ENCODE peak calls at places on chromosomes 12 and 14, in ten cellular contexts. P is NB4, R is fibroblast of the aortic adventitia, C is astrocyte of the spinal cord, V is colonic mucosa, N is stomach, J is esophagus squamous epithelium, H is suprapubic skin, L is A549, Z is cardiac muscle cell. M is an unnamed sample.

GRCh38 chr12:53696285-53696654 is 20.4 kb upstream of the ATP5MC2 start:
- DNase-seq in P (peak; percentile 64), R (peak; percentile 54), C (peak; percentile 84), V (peak; percentile 88), N (peak; percentile 86), J (no peak), H (no peak), L (peak; percentile 100), Z (peak; percentile 83), M (no peak)

GRCh38 chr14:61561144-61561543 is 134.2 kb upstream of the HIF1A start:
- DNase-seq in P (no peak), R (peak; percentile 69), C (no peak), V (no peak), N (no peak), J (no peak), H (no peak), L (peak; percentile 72), Z (no peak), M (peak; percentile 20)

GRCh38 chr12:69966409-69966808 is 141.4 kb downstream of the MYRFL start:
- DNase-seq in P (no peak), R (peak; percentile 80), C (peak; percentile 51), V (no peak), N (no peak), J (no peak), H (no peak), L (peak; percentile 28), Z (no peak), M (no peak)

GRCh38 chr14:54173782-54174181 is 217.2 kb upstream of the BMP4 start:
- DNase-seq in P (peak; percentile 2), R (peak; percentile 65), C (no peak), V (no peak), N (no peak), J (no peak), H (no peak), L (no peak), Z (no peak), M (no peak)

GRCh38 chr14:65096323-65097089 is 5.8 kb downstream of the MAX start:
- DNase-seq in P (no peak), R (peak; percentile 75), C (no peak), V (peak; percentile 53), N (peak; percentile 35), J (no peak), H (no peak), L (no peak), Z (no peak), M (no peak)

GRCh38 chr14:88750945-88751344 is 41.8 kb downstream of the EML5 start:
- DNase-seq in P (no peak), R (no peak), C (no peak), V (no peak), N (no peak), J (no peak), H (no peak), L (no peak), Z (no peak), M (no peak)

GRCh38 chr14:38254565-38255407 is 1.1 kb downstream of the CLEC14A start:
- DNase-seq in P (no peak), R (no peak), C (peak; percentile 17), V (no peak), N (peak; percentile 41), J (no peak), H (no peak), L (no peak), Z (peak; percentile 56), M (no peak)

GRCh38 chr12:109687250-109687649 is 26.4 kb upstream of the FAM222A start:
- DNase-seq in P (no peak), R (no peak), C (no peak), V (no peak), N (no peak), J (no peak), H (no peak), L (no peak), Z (no peak), M (no peak)

GRCh38 chr12:4701383-4701782 is 18.8 kb upstream of the GALNT8 start:
- DNase-seq in P (no peak), R (peak; percentile 72), C (no peak), V (no peak), N (no peak), J (no peak), H (no peak), L (no peak), Z (no peak), M (no peak)

GRCh38 chr14:71005076-71005475 is 97.8 kb downstream of the PCNX1 start:
- DNase-seq in P (no peak), R (no peak), C (no peak), V (no peak), N (no peak), J (no peak), H (no peak), L (no peak), Z (no peak), M (no peak)

DNA sequence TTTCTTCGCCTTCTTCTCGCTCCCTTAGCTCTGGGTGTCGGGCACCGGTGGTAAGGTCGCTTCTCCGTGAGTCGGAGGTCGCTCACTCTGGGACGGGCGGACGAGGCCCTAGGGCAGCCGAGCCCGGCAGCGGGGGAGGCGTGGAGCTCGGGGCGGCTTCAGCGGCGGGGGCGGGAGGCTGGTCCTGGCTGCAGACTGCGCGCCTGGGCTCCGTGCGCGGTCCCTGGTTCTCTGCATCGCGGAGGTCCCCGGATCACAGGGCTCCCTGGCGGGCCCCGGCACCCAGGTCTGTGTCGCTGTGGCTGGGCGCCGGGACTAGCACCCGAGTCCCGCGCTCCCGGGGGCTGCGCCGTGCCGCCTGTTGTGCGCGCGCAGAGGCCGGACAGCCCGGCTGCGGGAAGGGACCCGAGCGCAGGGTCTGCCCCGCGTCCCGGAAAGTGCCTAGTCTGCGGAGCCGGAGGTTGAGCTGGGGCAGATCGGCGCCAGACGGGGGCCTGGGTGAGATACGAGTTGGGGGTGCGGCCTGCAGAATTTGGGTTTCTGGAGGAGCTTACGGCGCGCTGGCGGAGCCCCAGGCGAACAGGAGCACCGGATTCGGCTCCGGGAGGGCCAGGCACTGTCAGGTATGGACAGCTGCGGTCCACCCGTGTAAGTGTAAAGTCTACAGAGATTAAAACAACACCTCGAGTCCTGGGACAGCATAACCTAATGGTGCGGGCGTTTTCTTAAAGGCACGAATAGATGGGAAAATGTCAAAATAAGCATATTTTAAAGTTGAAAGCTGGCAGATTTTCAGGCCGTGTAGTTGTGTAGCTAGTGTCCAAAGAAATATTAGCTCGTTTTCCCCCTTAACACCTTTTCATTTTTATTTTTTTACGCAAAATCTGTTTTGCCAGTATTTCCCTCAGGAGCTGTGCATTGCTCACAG is 722 bp downstream of the FRMD6 start:
- DNase-seq in P (no peak), R (peak; percentile 33), C (peak; percentile 33), V (peak; percentile 32), N (peak; percentile 38), J (no peak), H (no peak), L (peak; percentile 37), Z (no peak), M (no peak)
- TF ChIP-seq CTCF in P (no peak), R (no peak), C (no peak), V (no peak), N (no peak), J (no peak), H (no peak), L (no peak), Z (no peak), M (no peak)

GRCh38 chr12:77045183-77045582 is 20.2 kb downstream of the E2F7 start:
- DNase-seq in P (no peak), R (no peak), C (no peak), V (no peak), N (no peak), J (no peak), H (no peak), L (no peak), Z (no peak), M (no peak)

GRCh38 chr12:77049767-77050353 is 15.5 kb downstream of the E2F7 start:
- DNase-seq in P (peak; percentile 67), R (peak; percentile 81), C (peak; percentile 72), V (peak; percentile 23), N (no peak), J (no peak), H (no peak), L (peak; percentile 50), Z (peak; percentile 72), M (no peak)

GRCh38 chr12:77042834-77043233 is 22.5 kb downstream of the E2F7 start:
- DNase-seq in P (no peak), R (no peak), C (no peak), V (no peak), N (no peak), J (no peak), H (no peak), L (no peak), Z (no peak), M (no peak)

GRCh38 chr12:77053259-77053658 is 12.1 kb downstream of the E2F7 start:
- DNase-seq in P (no peak), R (no peak), C (no peak), V (no peak), N (no peak), J (no peak), H (no peak), L (no peak), Z (no peak), M (no peak)

DNA sequence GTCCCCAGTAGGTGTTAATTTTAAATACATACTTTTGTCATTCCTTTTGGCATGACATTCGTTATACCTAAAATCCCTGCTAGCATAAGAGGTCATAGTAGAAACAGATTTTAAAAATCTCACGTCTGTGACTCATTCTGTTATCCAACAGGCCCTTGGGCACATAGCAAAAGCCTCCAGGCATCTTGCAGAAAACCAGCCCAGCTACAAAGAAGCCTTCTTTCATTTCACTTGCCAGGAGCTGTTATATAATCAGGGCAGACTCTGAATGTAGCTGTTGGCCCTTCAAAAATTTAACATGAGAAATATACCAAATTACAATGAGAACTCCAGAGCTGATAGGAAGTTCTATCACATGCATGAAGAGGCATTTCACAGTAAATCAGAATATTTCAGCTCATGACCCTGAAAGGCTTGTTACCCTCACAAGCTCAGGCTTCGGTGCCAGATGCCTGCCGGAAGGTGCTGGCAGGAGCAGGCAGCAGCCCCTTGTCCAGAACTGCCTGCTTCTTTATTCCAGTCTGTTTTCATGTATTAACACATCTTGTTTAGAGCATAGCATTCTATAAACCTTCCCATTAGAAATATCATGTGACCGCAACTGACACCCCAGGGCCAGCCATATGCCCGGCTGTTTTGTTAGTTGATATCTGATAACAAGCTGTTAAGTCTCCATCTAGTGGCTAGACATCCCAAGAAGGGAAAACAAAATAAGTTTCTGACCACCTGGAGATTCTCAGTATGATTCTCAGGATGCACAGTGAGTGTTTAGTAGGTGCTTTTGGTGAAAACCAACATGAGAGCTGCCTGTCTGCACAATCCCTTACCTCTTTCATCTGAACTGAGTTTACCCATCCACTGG is 17.8 kb downstream of the E2F7 start:
- DNase-seq in P (no peak), R (peak; percentile 50), C (no peak), V (no peak), N (no peak), J (no peak), H (no peak), L (no peak), Z (no peak), M (no peak)
- TF ChIP-seq CTCF in P (no peak), R (no peak), C (peak; percentile 6), V (no peak), N (no peak), J (no peak), H (no peak), L (no peak), Z (no peak), M (no peak)

GRCh38 chr12:56645201-56645716 is 525 bp downstream of the ATP5F1B start:
- DNase-seq in P (peak; percentile 50), R (no peak), C (peak; percentile 5), V (no peak), N (no peak), J (no peak), H (peak; percentile 52), L (no peak), Z (peak; percentile 21), M (no peak)
- TF ChIP-seq CTCF in P (no peak), R (no peak), C (no peak), V (no peak), N (no peak), J (no peak), H (no peak), L (no peak), Z (no peak), M (no peak)

GRCh38 chr12:30965613-30965985 is 39.1 kb downstream of the TSPAN11 start:
- DNase-seq in P (no peak), R (no peak), C (no peak), V (no peak), N (peak; percentile 40), J (no peak), H (no peak), L (peak; percentile 18), Z (no peak), M (no peak)
- TF ChIP-seq CTCF in P (no peak), R (peak; percentile 10), C (peak; percentile 23), V (no peak), N (peak; percentile 17), J (no peak), H (no peak), L (no peak), Z (peak; percentile 16), M (no peak)